ENCODE peak calls at places on chromosomes 1 and 21, in five cellular contexts. One of them, this sample, is unnamed.
A peak's percentile ranks its signal among the peaks of the same experiment; 100 is the strongest.

GRCh38 chr21:33848252-33848953 is 67.2 kb downstream of the ATP5PO start:
- DNase-seq in OCI-LY7: peak; percentile 14
- DNase-seq in body of pancreas: no peak
- DNase-seq in CD4-positive, CD25-positive, alpha-beta regulatory T cell: no peak
- DNase-seq in esophagus muscularis mucosa: no peak
- DNase-seq in this sample: peak; percentile 77

GRCh38 chr21:25791321-25791720 is 56.5 kb downstream of the GABPA start:
- DNase-seq in body of pancreas: no peak
- DNase-seq in esophagus muscularis mucosa: no peak
- DNase-seq in OCI-LY7: no peak
- DNase-seq in CD4-positive, CD25-positive, alpha-beta regulatory T cell: no peak
- DNase-seq in this sample: no peak

GRCh38 chr21:46286668-46286982 is 483 bp downstream of the YBEY start:
- DNase-seq in CD4-positive, CD25-positive, alpha-beta regulatory T cell: no peak
- DNase-seq in OCI-LY7: no peak
- DNase-seq in body of pancreas: no peak
- DNase-seq in esophagus muscularis mucosa: no peak
- DNase-seq in this sample: no peak

GRCh38 chr1:19400875-19401854 is 84.2 kb downstream of the CAPZB start:
- DNase-seq in body of pancreas: no peak
- DNase-seq in esophagus muscularis mucosa: no peak
- DNase-seq in OCI-LY7: no peak
- DNase-seq in CD4-positive, CD25-positive, alpha-beta regulatory T cell: no peak
- DNase-seq in this sample: no peak

GRCh38 chr1:93702828-93703183 is 21.2 kb upstream of the BCAR3 start:
- DNase-seq in esophagus muscularis mucosa: no peak
- DNase-seq in CD4-positive, CD25-positive, alpha-beta regulatory T cell: no peak
- DNase-seq in body of pancreas: no peak
- DNase-seq in OCI-LY7: no peak
- DNase-seq in this sample: no peak

GRCh38 chr1:59128784-59129227 is 168.1 kb upstream of the FGGY start:
- DNase-seq in body of pancreas: no peak
- DNase-seq in OCI-LY7: no peak
- DNase-seq in CD4-positive, CD25-positive, alpha-beta regulatory T cell: no peak
- DNase-seq in esophagus muscularis mucosa: peak; percentile 31
- DNase-seq in this sample: no peak

GRCh38 chr1:175749075-175749474 is 5.7 kb upstream of the TNR start:
- DNase-seq in body of pancreas: peak; percentile 87
- DNase-seq in esophagus muscularis mucosa: no peak
- DNase-seq in CD4-positive, CD25-positive, alpha-beta regulatory T cell: no peak
- DNase-seq in OCI-LY7: no peak
- DNase-seq in this sample: no peak

GRCh38 chr1:231016966-231017365 is 23.1 kb downstream of the FAM89A start:
- DNase-seq in body of pancreas: no peak
- DNase-seq in CD4-positive, CD25-positive, alpha-beta regulatory T cell: no peak
- DNase-seq in esophagus muscularis mucosa: peak; percentile 90
- DNase-seq in OCI-LY7: no peak
- DNase-seq in this sample: no peak

GRCh38 chr1:19689131-19689757 is 24.6 kb downstream of the HTR6 start:
- DNase-seq in CD4-positive, CD25-positive, alpha-beta regulatory T cell: no peak
- DNase-seq in body of pancreas: no peak
- DNase-seq in esophagus muscularis mucosa: no peak
- DNase-seq in OCI-LY7: no peak
- DNase-seq in this sample: no peak

GRCh38 chr1:214808845-214809460 is 206.0 kb downstream of the CENPF start:
- DNase-seq in body of pancreas: no peak
- DNase-seq in esophagus muscularis mucosa: no peak
- DNase-seq in OCI-LY7: no peak
- DNase-seq in CD4-positive, CD25-positive, alpha-beta regulatory T cell: no peak
- DNase-seq in this sample: no peak

GRCh38 chr1:76256289-76257223 is 182.0 kb downstream of the ST6GALNAC3 start:
- DNase-seq in body of pancreas: no peak
- DNase-seq in OCI-LY7: no peak
- DNase-seq in CD4-positive, CD25-positive, alpha-beta regulatory T cell: peak; percentile 23
- DNase-seq in esophagus muscularis mucosa: no peak
- DNase-seq in this sample: no peak

GRCh38 chr1:46223472-46223943 is 20.4 kb downstream of the LURAP1 start:
- DNase-seq in body of pancreas: peak; percentile 80
- DNase-seq in CD4-positive, CD25-positive, alpha-beta regulatory T cell: peak; percentile 85
- DNase-seq in OCI-LY7: peak; percentile 91
- DNase-seq in esophagus muscularis mucosa: no peak
- DNase-seq in this sample: peak; percentile 83

GRCh38 chr21:45624356-45624854 is 19.1 kb upstream of the PCBP3 start:
- DNase-seq in CD4-positive, CD25-positive, alpha-beta regulatory T cell: no peak
- DNase-seq in OCI-LY7: no peak
- DNase-seq in body of pancreas: no peak
- DNase-seq in esophagus muscularis mucosa: no peak
- DNase-seq in this sample: no peak

GRCh38 chr1:17136145-17136544 is 16.9 kb upstream of the PADI2 start:
- DNase-seq in OCI-LY7: no peak
- DNase-seq in CD4-positive, CD25-positive, alpha-beta regulatory T cell: no peak
- DNase-seq in body of pancreas: no peak
- DNase-seq in esophagus muscularis mucosa: no peak
- DNase-seq in this sample: no peak

GRCh38 chr21:44494956-44495355 is 39.6 kb downstream of the LRRC3 start:
- DNase-seq in body of pancreas: no peak
- DNase-seq in OCI-LY7: no peak
- DNase-seq in esophagus muscularis mucosa: no peak
- DNase-seq in CD4-positive, CD25-positive, alpha-beta regulatory T cell: no peak
- DNase-seq in this sample: no peak

GRCh38 chr1:19204665-19205266 is 5.3 kb downstream of the UBR4 start:
- DNase-seq in OCI-LY7: no peak
- DNase-seq in body of pancreas: no peak
- DNase-seq in CD4-positive, CD25-positive, alpha-beta regulatory T cell: no peak
- DNase-seq in esophagus muscularis mucosa: no peak
- DNase-seq in this sample: no peak

GRCh38 chr1:44144962-44145756 is 3.7 kb upstream of the KLF18 start:
- DNase-seq in CD4-positive, CD25-positive, alpha-beta regulatory T cell: no peak
- DNase-seq in OCI-LY7: no peak
- DNase-seq in body of pancreas: no peak
- DNase-seq in esophagus muscularis mucosa: no peak
- DNase-seq in this sample: no peak

GRCh38 chr1:110211503-110212164 is 1.5 kb downstream of the KCNC4 start:
- DNase-seq in esophagus muscularis mucosa: no peak
- DNase-seq in CD4-positive, CD25-positive, alpha-beta regulatory T cell: no peak
- DNase-seq in OCI-LY7: no peak
- DNase-seq in body of pancreas: peak; percentile 17
- DNase-seq in this sample: no peak
- H3K4me1 ChIP-seq in esophagus muscularis mucosa: peaks cover 28% of the 10 kb centered on the region
- H3K4me1 ChIP-seq in CD4-positive, CD25-positive, alpha-beta regulatory T cell: peaks cover 37% of the 10 kb centered on the region
- H3K4me1 ChIP-seq in OCI-LY7: peaks cover 31% of the 10 kb centered on the region
- H3K4me1 ChIP-seq in body of pancreas: peaks cover 75% of the 10 kb centered on the region
- H3K4me1 ChIP-seq in this sample: no peaks in the 10 kb centered on the region

GRCh38 chr1:25544243-25544764 is 898 bp downstream of the LDLRAP1 start:
- DNase-seq in body of pancreas: peak; percentile 87
- DNase-seq in OCI-LY7: peak; percentile 19
- DNase-seq in esophagus muscularis mucosa: no peak
- DNase-seq in CD4-positive, CD25-positive, alpha-beta regulatory T cell: no peak
- DNase-seq in this sample: peak; percentile 31
- H3K27ac ChIP-seq in body of pancreas: peak overlapping the region; percentile 92
- H3K27ac ChIP-seq in OCI-LY7: no peak overlapping the region
- H3K27ac ChIP-seq in esophagus muscularis mucosa: peak overlapping the region; percentile 89
- H3K27ac ChIP-seq in CD4-positive, CD25-positive, alpha-beta regulatory T cell: peak overlapping the region; percentile 55
- H3K27ac ChIP-seq in this sample: peak overlapping the region; percentile 83

GRCh38 chr1:110347182-110347893 is 8.2 kb downstream of the RBM15 start:
- DNase-seq in OCI-LY7: no peak
- DNase-seq in CD4-positive, CD25-positive, alpha-beta regulatory T cell: no peak
- DNase-seq in esophagus muscularis mucosa: no peak
- DNase-seq in body of pancreas: no peak
- DNase-seq in this sample: no peak

GRCh38 chr1:110345480-110345879 is 6.3 kb downstream of the RBM15 start:
- DNase-seq in CD4-positive, CD25-positive, alpha-beta regulatory T cell: no peak
- DNase-seq in body of pancreas: no peak
- DNase-seq in esophagus muscularis mucosa: no peak
- DNase-seq in OCI-LY7: no peak
- DNase-seq in this sample: no peak

GRCh38 chr1:110348771-110349170 is 9.6 kb downstream of the RBM15 start:
- DNase-seq in OCI-LY7: no peak
- DNase-seq in body of pancreas: no peak
- DNase-seq in CD4-positive, CD25-positive, alpha-beta regulatory T cell: no peak
- DNase-seq in esophagus muscularis mucosa: no peak
- DNase-seq in this sample: no peak

GRCh38 chr1:110348050-110348449 is 8.9 kb downstream of the RBM15 start:
- DNase-seq in body of pancreas: no peak
- DNase-seq in OCI-LY7: no peak
- DNase-seq in CD4-positive, CD25-positive, alpha-beta regulatory T cell: no peak
- DNase-seq in esophagus muscularis mucosa: no peak
- DNase-seq in this sample: no peak

GRCh38 chr1:110346690-110347089 is 7.5 kb downstream of the RBM15 start:
- DNase-seq in body of pancreas: no peak
- DNase-seq in esophagus muscularis mucosa: no peak
- DNase-seq in CD4-positive, CD25-positive, alpha-beta regulatory T cell: no peak
- DNase-seq in OCI-LY7: peak; percentile 36
- DNase-seq in this sample: no peak
- H3K4me3 ChIP-seq in body of pancreas: no peak overlapping the region
- H3K4me3 ChIP-seq in esophagus muscularis mucosa: no peak overlapping the region
- H3K4me3 ChIP-seq in CD4-positive, CD25-positive, alpha-beta regulatory T cell: no peak overlapping the region
- H3K4me3 ChIP-seq in OCI-LY7: peak overlapping the region; percentile 93
- H3K4me3 ChIP-seq in this sample: no peak overlapping the region

DNA sequence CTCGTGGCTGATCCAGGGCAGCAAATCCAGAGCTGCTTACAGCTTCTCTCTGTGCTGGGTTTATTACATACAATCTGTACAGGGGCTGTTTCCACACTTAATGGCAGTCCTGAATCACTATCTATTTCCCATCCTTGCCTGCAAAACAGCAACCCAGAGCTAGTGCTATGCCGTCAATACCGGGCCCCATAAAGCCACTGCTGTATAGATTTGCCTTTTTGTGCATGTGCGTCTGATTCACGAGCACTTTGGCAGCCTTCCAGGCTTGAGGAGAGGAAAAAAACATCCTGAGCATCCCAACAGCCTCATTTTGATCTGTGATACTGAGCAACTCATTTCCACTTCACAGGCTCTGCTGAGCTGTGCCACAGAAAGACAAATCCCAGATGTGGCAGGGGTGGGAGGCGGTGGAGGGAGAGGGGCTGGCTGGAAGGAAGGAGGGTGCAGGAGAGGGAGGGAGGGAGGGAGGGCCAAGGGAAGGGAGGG is 65.2 kb upstream of the TARBP1 start:
- DNase-seq in esophagus muscularis mucosa: no peak
- DNase-seq in CD4-positive, CD25-positive, alpha-beta regulatory T cell: peak; percentile 42
- DNase-seq in body of pancreas: peak; percentile 68
- DNase-seq in OCI-LY7: no peak
- DNase-seq in this sample: peak; percentile 71
- H3K4me1 ChIP-seq in esophagus muscularis mucosa: peaks cover 66% of the 10 kb centered on the region
- H3K4me1 ChIP-seq in CD4-positive, CD25-positive, alpha-beta regulatory T cell: peaks cover 8% of the 10 kb centered on the region
- H3K4me1 ChIP-seq in body of pancreas: peaks cover 51% of the 10 kb centered on the region
- H3K4me1 ChIP-seq in OCI-LY7: no peaks in the 10 kb centered on the region
- H3K4me1 ChIP-seq in this sample: peaks cover 5% of the 10 kb centered on the region

DNA sequence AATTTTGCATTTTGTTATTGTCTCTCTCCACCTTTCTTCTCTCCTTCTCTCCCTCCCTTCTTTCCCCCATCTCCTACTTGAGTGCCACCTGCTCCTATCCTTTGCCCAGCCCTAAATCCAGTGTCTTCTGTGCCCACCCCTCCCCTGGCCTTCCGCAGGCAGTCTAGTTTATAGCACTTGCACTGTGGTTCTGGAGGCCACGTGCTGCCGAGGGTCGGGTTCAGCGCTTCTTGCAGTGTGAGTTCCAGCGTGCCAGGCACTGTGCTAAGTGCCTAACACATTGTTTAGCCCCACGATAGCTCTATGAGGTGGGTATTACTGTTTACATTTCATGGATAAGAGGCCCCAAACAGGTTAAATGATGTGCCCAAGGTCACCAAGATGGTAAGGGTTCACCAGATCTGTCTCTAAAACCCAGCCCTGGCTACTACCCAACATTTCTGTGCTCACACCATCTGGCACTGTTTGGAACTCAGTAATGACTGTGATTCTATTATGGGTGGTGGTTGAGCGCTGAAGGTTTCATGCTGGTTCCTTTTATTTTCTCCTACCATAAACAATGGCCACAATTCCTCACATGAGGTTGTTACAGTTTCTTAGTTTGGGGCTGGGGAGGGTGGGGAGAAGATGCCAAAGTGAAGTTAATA is 14.1 kb upstream of the ATP1A4 start:
- DNase-seq in body of pancreas: no peak
- DNase-seq in CD4-positive, CD25-positive, alpha-beta regulatory T cell: no peak
- DNase-seq in OCI-LY7: no peak
- DNase-seq in esophagus muscularis mucosa: no peak
- DNase-seq in this sample: no peak
- H3K27ac ChIP-seq in body of pancreas: no peak overlapping the region
- H3K27ac ChIP-seq in CD4-positive, CD25-positive, alpha-beta regulatory T cell: no peak overlapping the region
- H3K27ac ChIP-seq in OCI-LY7: no peak overlapping the region
- H3K27ac ChIP-seq in esophagus muscularis mucosa: peak overlapping the region; percentile 84
- H3K27ac ChIP-seq in this sample: no peak overlapping the region

GRCh38 chr21:38355992-38356781 is 99.4 kb downstream of the KCNJ15 start:
- DNase-seq in esophagus muscularis mucosa: no peak
- DNase-seq in OCI-LY7: peak; percentile 42
- DNase-seq in CD4-positive, CD25-positive, alpha-beta regulatory T cell: peak; percentile 50
- DNase-seq in body of pancreas: peak; percentile 84
- DNase-seq in this sample: peak; percentile 61
- H3K4me3 ChIP-seq in esophagus muscularis mucosa: no peak overlapping the region
- H3K4me3 ChIP-seq in OCI-LY7: no peak overlapping the region
- H3K4me3 ChIP-seq in CD4-positive, CD25-positive, alpha-beta regulatory T cell: no peak overlapping the region
- H3K4me3 ChIP-seq in body of pancreas: no peak overlapping the region
- H3K4me3 ChIP-seq in this sample: no peak overlapping the region

DNA sequence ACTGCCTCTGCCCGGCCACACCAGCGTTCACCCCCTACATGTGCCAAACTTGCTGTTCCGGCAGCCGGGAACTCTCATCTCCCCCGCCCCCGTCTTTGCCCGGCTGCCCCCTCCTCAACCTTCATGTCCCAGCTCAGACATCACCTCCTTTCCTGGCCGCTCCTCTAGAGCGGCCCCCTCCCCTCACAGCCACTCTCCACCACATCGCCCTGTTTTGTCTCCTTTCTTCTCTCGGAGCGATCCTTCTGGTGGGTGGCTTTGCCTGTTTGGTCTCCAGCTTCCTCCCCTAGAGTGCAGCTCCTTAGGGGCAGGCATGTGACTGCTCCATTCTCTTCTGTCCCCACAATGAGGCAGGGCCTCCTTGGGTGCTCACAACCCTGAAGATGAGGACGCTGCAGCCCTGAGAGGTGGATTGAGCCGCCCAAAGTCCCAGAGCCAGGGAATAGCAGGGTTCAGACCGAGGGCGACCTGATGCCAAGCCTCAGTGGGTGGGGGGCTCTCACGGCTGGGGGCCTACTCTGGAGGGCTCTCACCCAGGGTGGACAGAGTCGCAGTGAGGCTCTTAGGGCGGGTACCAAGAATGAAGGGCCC is 44.9 kb upstream of the ECE1 start:
- DNase-seq in OCI-LY7: no peak
- DNase-seq in body of pancreas: no peak
- DNase-seq in esophagus muscularis mucosa: no peak
- DNase-seq in CD4-positive, CD25-positive, alpha-beta regulatory T cell: no peak
- DNase-seq in this sample: no peak
- H3K4me1 ChIP-seq in OCI-LY7: peaks cover 51% of the 10 kb centered on the region
- H3K4me1 ChIP-seq in body of pancreas: peaks cover 96% of the 10 kb centered on the region
- H3K4me1 ChIP-seq in esophagus muscularis mucosa: peaks cover 91% of the 10 kb centered on the region
- H3K4me1 ChIP-seq in CD4-positive, CD25-positive, alpha-beta regulatory T cell: peaks cover 73% of the 10 kb centered on the region
- H3K4me1 ChIP-seq in this sample: peaks cover 15% of the 10 kb centered on the region